ENCODE peak calls at places on chromosomes 13 and 19, in seven cellular contexts. X is heart left ventricle; I is tibial artery; E is mucosa of descending colon; Z is neural progenitor cell; U is CD8-positive, alpha-beta T cell; M is hepatocyte. Q is an unnamed sample.

GRCh38 chr19:35315883-35316282 is 13.1 kb upstream of the CD22 start:
- DNase-seq in X (no peak), I (no peak), E (no peak), Z (no peak), U (no peak), M (no peak), Q (no peak)

GRCh38 chr19:47518139-47518538 is 3.3 kb upstream of the NAPA start:
- DNase-seq in X (no peak), I (no peak), E (no peak), Z (no peak), U (peak; percentile 26), M (no peak), Q (no peak)

GRCh38 chr19:32240316-32240715 is 105.1 kb upstream of the ZNF507 start:
- DNase-seq in X (no peak), I (no peak), E (no peak), Z (no peak), U (no peak), M (no peak), Q (no peak)

GRCh38 chr13:98842074-98842473 is 89.6 kb upstream of the SLC15A1 start:
- DNase-seq in X (no peak), I (no peak), E (no peak), Z (no peak), U (no peak), M (peak; percentile 51), Q (no peak)

GRCh38 chr19:14361824-14362223 is 19.4 kb upstream of the ADGRE5 start:
- DNase-seq in X (no peak), I (no peak), E (no peak), Z (peak; percentile 52), U (no peak), M (no peak), Q (no peak)

GRCh38 chr13:50646070-50646469 is 197.4 kb downstream of the DLEU7 start:
- DNase-seq in X (no peak), I (no peak), E (no peak), Z (no peak), U (no peak), M (no peak), Q (no peak)

GRCh38 chr13:74770361-74770760 is 636.2 kb upstream of the KLF12 start:
- DNase-seq in X (no peak), I (no peak), E (no peak), Z (no peak), U (no peak), M (no peak), Q (no peak)

GRCh38 chr13:45367995-45368394 is 27.0 kb upstream of the TPT1 start:
- DNase-seq in X (no peak), I (no peak), E (no peak), Z (no peak), U (no peak), M (no peak), Q (no peak)

GRCh38 chr13:24348797-24349515 is 39.6 kb downstream of the C1QTNF9 start:
- DNase-seq in X (no peak), I (no peak), E (peak; percentile 76), Z (no peak), U (no peak), M (peak; percentile 26), Q (no peak)

GRCh38 chr19:35757231-35757748 is 461 bp upstream of the HSPB6 start:
- DNase-seq in X (peak; percentile 91), I (peak; percentile 98), E (peak; percentile 74), Z (peak; percentile 66), U (no peak), M (peak; percentile 92), Q (peak; percentile 61)

GRCh38 chr13:19888799-19889198 is 25.4 kb upstream of the ZMYM5 start:
- DNase-seq in X (no peak), I (no peak), E (no peak), Z (no peak), U (no peak), M (no peak), Q (no peak)

GRCh38 chr19:57675881-57676280 is 5.9 kb upstream of the ZNF551 start:
- DNase-seq in X (no peak), I (no peak), E (no peak), Z (no peak), U (no peak), M (no peak), Q (no peak)

GRCh38 chr13:47433461-47434005 is 536.7 kb upstream of the HTR2A start:
- DNase-seq in X (no peak), I (no peak), E (no peak), Z (no peak), U (no peak), M (no peak), Q (no peak)

GRCh38 chr13:71979616-71980015 is 112.6 kb upstream of the DACH1 start:
- DNase-seq in X (no peak), I (no peak), E (no peak), Z (peak; percentile 30), U (no peak), M (peak; percentile 23), Q (no peak)

GRCh38 chr13:90014038-90014437 is 1333.4 kb upstream of the MIR17HG start:
- DNase-seq in X (no peak), I (no peak), E (no peak), Z (no peak), U (no peak), M (no peak), Q (no peak)

GRCh38 chr19:34131100-34131499 is 41.2 kb upstream of the LSM14A start:
- DNase-seq in X (no peak), I (no peak), E (no peak), Z (no peak), U (no peak), M (no peak), Q (no peak)

GRCh38 chr13:52096748-52097147 is 32.1 kb downstream of the NEK5 start:
- DNase-seq in X (no peak), I (no peak), E (no peak), Z (no peak), U (no peak), M (no peak), Q (no peak)

GRCh38 chr19:15137777-15138176 is 30.6 kb downstream of the SYDE1 start:
- DNase-seq in X (no peak), I (no peak), E (no peak), Z (no peak), U (no peak), M (no peak), Q (no peak)

GRCh38 chr13:32115069-32115468 is 83.5 kb downstream of the FRY start:
- DNase-seq in X (no peak), I (no peak), E (no peak), Z (no peak), U (no peak), M (no peak), Q (no peak)

GRCh38 chr19:42207767-42208259 is 9.7 kb downstream of the DEDD2 start:
- DNase-seq in X (no peak), I (no peak), E (no peak), Z (no peak), U (no peak), M (no peak), Q (no peak)

GRCh38 chr19:6023936-6024335 is 46.0 kb upstream of the RANBP3 start:
- DNase-seq in X (no peak), I (no peak), E (no peak), Z (no peak), U (no peak), M (no peak), Q (no peak)

GRCh38 chr13:22081430-22081829 is 410.6 kb downstream of the FGF9 start:
- DNase-seq in X (no peak), I (no peak), E (no peak), Z (no peak), U (no peak), M (no peak), Q (no peak)

GRCh38 chr13:33070713-33071112 is 54.5 kb downstream of the KL start:
- DNase-seq in X (no peak), I (no peak), E (no peak), Z (no peak), U (no peak), M (no peak), Q (no peak)

GRCh38 chr13:100597253-100597652 is 8.7 kb upstream of the GGACT start:
- DNase-seq in X (no peak), I (no peak), E (no peak), Z (no peak), U (no peak), M (no peak), Q (no peak)

GRCh38 chr13:113545931-113546516 is 38.5 kb upstream of the TFDP1 start:
- DNase-seq in X (no peak), I (peak; percentile 59), E (no peak), Z (no peak), U (no peak), M (no peak), Q (peak; percentile 60)

GRCh38 chr19:43624933-43625332 is 5.5 kb upstream of the ZNF428 start:
- DNase-seq in X (peak; percentile 36), I (no peak), E (peak; percentile 88), Z (peak; percentile 86), U (peak; percentile 73), M (no peak), Q (no peak)
- TF ChIP-seq CTCF in X (no peak), I (no peak), E (peak; percentile 29), Z (peak; percentile 56), U (peak; percentile 51), M (peak; percentile 20), Q (no peak)

GRCh38 chr19:51366999-51367564 is 894 bp upstream of the ETFB start:
- DNase-seq in X (peak; percentile 31), I (no peak), E (peak; percentile 74), Z (no peak), U (no peak), M (peak; percentile 51), Q (no peak)
- H3K4me1 ChIP-seq in X (peaks cover 25% of the 10 kb centered on the region), I (peaks cover 34% of the 10 kb centered on the region), E (peaks cover 30% of the 10 kb centered on the region), Z (peaks cover 7% of the 10 kb centered on the region), U (peaks cover 61% of the 10 kb centered on the region), M (peaks cover 36% of the 10 kb centered on the region), Q (peaks cover 17% of the 10 kb centered on the region)

GRCh38 chr19:2488942-2489731 is 13.2 kb downstream of the GADD45B start:
- DNase-seq in X (peak; percentile 72), I (peak; percentile 87), E (peak; percentile 81), Z (peak; percentile 85), U (no peak), M (peak; percentile 83), Q (no peak)
- H3K4me3 ChIP-seq in X (peak overlapping the region; percentile 51), I (peak overlapping the region; percentile 64), E (no peak overlapping the region), Z (peak overlapping the region; percentile 50), U (peak overlapping the region; percentile 33), M (peak overlapping the region; percentile 10), Q (no peak overlapping the region)

GRCh38 chr13:110564472-110564985 is 3.0 kb upstream of the RAB20 start:
- DNase-seq in X (no peak), I (no peak), E (no peak), Z (no peak), U (no peak), M (no peak), Q (no peak)

GRCh38 chr13:110562696-110563462 is 1.4 kb upstream of the RAB20 start:
- DNase-seq in X (no peak), I (no peak), E (peak; percentile 58), Z (no peak), U (no peak), M (no peak), Q (no peak)

GRCh38 chr13:110563463-110563774 is 1.9 kb upstream of the RAB20 start:
- DNase-seq in X (no peak), I (no peak), E (no peak), Z (no peak), U (no peak), M (peak; percentile 8), Q (no peak)

GRCh38 chr13:110566201-110566600 is 4.7 kb upstream of the RAB20 start:
- DNase-seq in X (no peak), I (no peak), E (no peak), Z (no peak), U (no peak), M (no peak), Q (no peak)

DNA sequence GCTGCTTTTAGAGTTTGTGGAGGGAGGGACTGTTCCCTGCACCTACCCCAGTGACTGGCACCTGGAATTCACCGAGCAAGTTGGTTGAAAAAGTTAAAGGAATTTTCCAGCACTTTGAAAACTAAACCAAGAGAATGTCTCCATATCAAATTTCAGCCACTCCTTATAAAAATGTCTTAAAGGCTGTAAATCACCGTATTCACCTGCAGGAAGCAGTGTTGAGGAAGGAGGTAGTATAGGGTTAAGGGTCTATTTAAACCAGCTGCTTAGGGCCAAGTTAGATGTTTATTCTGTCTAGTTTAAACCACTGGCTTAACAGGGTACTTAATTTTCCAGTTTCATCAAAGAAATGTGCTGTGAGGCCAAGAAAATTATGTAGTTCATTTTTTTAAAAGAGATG is 3.8 kb upstream of the RAB20 start:
- DNase-seq in X (no peak), I (no peak), E (no peak), Z (no peak), U (no peak), M (no peak), Q (no peak)
- TF ChIP-seq CTCF in X (no peak), I (no peak), E (no peak), Z (peak; percentile 14), U (no peak), M (peak; percentile 29), Q (peak; percentile 31)